ENCODE peak calls at places on chromosomes 11 and 22, in five cellular contexts. One of them, this sample, is unnamed.

GRCh38 chr11:123197711-123198110 is 2.7 kb upstream of the CLMP start:
- DNase-seq in body of pancreas: no peak
- DNase-seq in kidney: no peak
- DNase-seq in stomach: no peak
- DNase-seq in endothelial cell: no peak
- DNase-seq in this sample: no peak

GRCh38 chr11:110147965-110148709 is 54.9 kb downstream of the ZC3H12C start:
- DNase-seq in kidney: no peak
- DNase-seq in stomach: no peak
- DNase-seq in body of pancreas: no peak
- DNase-seq in endothelial cell: no peak
- DNase-seq in this sample: no peak

GRCh38 chr11:95520361-95520760 is 269.2 kb downstream of the FAM76B start:
- DNase-seq in stomach: no peak
- DNase-seq in kidney: no peak
- DNase-seq in endothelial cell: no peak
- DNase-seq in body of pancreas: no peak
- DNase-seq in this sample: no peak

GRCh38 chr22:36925388-36926290 is 12.2 kb downstream of the CSF2RB start:
- DNase-seq in body of pancreas: no peak
- DNase-seq in kidney: peak; percentile 63
- DNase-seq in endothelial cell: no peak
- DNase-seq in stomach: no peak
- DNase-seq in this sample: peak; percentile 24

GRCh38 chr11:17063171-17064002 is 14.1 kb downstream of the RPS13 start:
- DNase-seq in stomach: peak; percentile 79
- DNase-seq in kidney: no peak
- DNase-seq in body of pancreas: peak; percentile 82
- DNase-seq in endothelial cell: peak; percentile 79
- DNase-seq in this sample: peak; percentile 63

GRCh38 chr11:118166641-118167040 is 9.8 kb downstream of the SCN2B start:
- DNase-seq in endothelial cell: no peak
- DNase-seq in kidney: no peak
- DNase-seq in body of pancreas: no peak
- DNase-seq in stomach: no peak
- DNase-seq in this sample: no peak

GRCh38 chr22:38317237-38317994 is at the start of gene CSNK1E:
- DNase-seq in stomach: peak; percentile 86
- DNase-seq in body of pancreas: peak; percentile 83
- DNase-seq in endothelial cell: peak; percentile 67
- DNase-seq in kidney: peak; percentile 92
- DNase-seq in this sample: peak; percentile 94

GRCh38 chr22:23838686-23839468 is at the start of gene DERL3:
- DNase-seq in kidney: peak; percentile 99
- DNase-seq in body of pancreas: peak; percentile 99
- DNase-seq in stomach: peak; percentile 99
- DNase-seq in endothelial cell: peak; percentile 95
- DNase-seq in this sample: peak; percentile 97

GRCh38 chr11:94539420-94539819 is 4.3 kb upstream of the FUT4 start:
- DNase-seq in endothelial cell: no peak
- DNase-seq in stomach: peak; percentile 58
- DNase-seq in kidney: no peak
- DNase-seq in body of pancreas: no peak
- DNase-seq in this sample: no peak

GRCh38 chr11:105033344-105033743 is 1.6 kb downstream of the CASP1 start:
- DNase-seq in body of pancreas: no peak
- DNase-seq in kidney: no peak
- DNase-seq in stomach: no peak
- DNase-seq in endothelial cell: no peak
- DNase-seq in this sample: no peak

GRCh38 chr11:105035262-105035620 is 297 bp upstream of the CASP1 start:
- DNase-seq in stomach: no peak
- DNase-seq in kidney: no peak
- DNase-seq in endothelial cell: no peak
- DNase-seq in body of pancreas: no peak
- DNase-seq in this sample: no peak

GRCh38 chr11:105027671-105028070 is 4.7 kb upstream of the CASP5 start:
- DNase-seq in stomach: no peak
- DNase-seq in endothelial cell: no peak
- DNase-seq in kidney: no peak
- DNase-seq in body of pancreas: no peak
- DNase-seq in this sample: no peak

GRCh38 chr11:105033781-105034180 is 1.2 kb downstream of the CASP1 start:
- DNase-seq in stomach: no peak
- DNase-seq in body of pancreas: no peak
- DNase-seq in kidney: no peak
- DNase-seq in endothelial cell: no peak
- DNase-seq in this sample: no peak

DNA sequence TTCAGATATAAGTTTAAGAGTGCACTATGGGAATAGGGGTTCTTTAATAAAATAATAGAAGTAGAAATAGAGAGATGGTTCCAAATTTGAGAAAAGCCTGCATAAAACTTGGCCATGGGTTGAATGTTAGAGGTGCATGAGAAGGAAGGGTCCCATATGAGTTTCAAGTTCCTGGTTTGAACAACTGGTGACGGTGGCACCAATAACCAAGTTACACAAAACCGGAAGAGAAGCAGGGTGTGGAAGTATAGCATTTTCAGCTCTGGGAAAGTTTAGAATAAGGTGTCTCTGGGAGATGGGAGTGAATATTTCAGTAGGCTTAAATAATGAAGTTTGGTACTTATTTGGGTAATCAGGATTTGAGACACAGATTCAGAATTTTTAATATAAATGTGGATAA is 2.4 kb downstream of the CASP1 start:
- DNase-seq in kidney: no peak
- DNase-seq in body of pancreas: no peak
- DNase-seq in endothelial cell: no peak
- DNase-seq in stomach: no peak
- DNase-seq in this sample: no peak
- TF ChIP-seq CTCF in kidney: no peak
- TF ChIP-seq CTCF in body of pancreas: no peak
- TF ChIP-seq CTCF in endothelial cell: no peak
- TF ChIP-seq CTCF in stomach: no peak
- TF ChIP-seq CTCF in this sample: no peak

DNA sequence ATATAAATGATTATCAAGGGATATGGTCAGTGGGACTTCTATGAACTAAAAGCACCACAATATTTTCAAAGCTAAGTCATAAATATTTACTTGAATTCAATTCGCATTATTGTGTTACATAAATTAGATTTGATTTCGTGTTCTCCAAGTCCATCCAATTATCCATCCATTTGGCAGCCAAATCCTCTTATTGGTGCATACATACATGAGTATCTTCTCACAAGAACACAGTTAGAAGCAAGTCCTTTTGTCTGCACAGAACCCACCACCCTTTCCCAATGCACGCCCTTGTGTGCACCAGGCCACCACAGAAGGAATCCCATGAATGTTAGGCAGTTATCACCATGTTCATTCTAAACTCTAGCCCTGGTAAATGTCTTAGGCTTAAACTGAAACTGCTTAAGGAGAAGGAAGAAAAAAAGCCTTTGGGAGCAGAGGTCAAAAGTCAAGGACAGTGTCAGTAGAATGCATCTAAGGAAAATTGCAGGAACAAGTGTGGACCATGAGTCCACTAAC is 108.3 kb upstream of the DDI1 start:
- DNase-seq in kidney: no peak
- DNase-seq in endothelial cell: no peak
- DNase-seq in stomach: no peak
- DNase-seq in body of pancreas: no peak
- DNase-seq in this sample: no peak
- TF ChIP-seq CTCF in kidney: no peak
- TF ChIP-seq CTCF in endothelial cell: no peak
- TF ChIP-seq CTCF in stomach: no peak
- TF ChIP-seq CTCF in body of pancreas: no peak
- TF ChIP-seq CTCF in this sample: no peak

GRCh38 chr11:14768789-14769188 is 123.2 kb downstream of the CYP2R1 start:
- DNase-seq in endothelial cell: no peak
- DNase-seq in stomach: no peak
- DNase-seq in kidney: no peak
- DNase-seq in body of pancreas: no peak
- DNase-seq in this sample: no peak

GRCh38 chr11:14774738-14775137 is 117.3 kb downstream of the CYP2R1 start:
- DNase-seq in stomach: no peak
- DNase-seq in kidney: no peak
- DNase-seq in endothelial cell: no peak
- DNase-seq in body of pancreas: no peak
- DNase-seq in this sample: no peak

GRCh38 chr11:14775897-14776296 is 116.1 kb downstream of the CYP2R1 start:
- DNase-seq in kidney: no peak
- DNase-seq in stomach: no peak
- DNase-seq in endothelial cell: no peak
- DNase-seq in body of pancreas: no peak
- DNase-seq in this sample: no peak

DNA sequence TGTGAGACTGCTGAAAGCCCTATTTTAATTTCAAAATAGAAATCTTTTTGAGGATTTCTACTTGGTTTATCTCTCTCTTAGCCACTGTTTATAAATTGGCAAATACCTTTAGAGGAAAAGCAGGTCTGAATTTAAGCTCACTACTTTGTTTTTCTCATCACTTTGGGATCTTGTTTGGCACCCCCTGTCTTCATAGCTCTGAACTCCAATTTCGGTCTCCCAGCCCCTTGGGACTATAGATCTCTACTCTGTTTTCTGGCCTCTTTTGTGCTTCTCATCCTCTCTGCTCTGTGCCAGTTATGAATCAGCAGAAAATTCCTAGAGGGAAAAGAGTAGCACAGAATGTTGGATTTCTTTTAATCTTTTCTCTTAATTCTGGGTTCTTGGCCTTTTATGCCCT is 118.3 kb downstream of the CYP2R1 start:
- DNase-seq in stomach: no peak
- DNase-seq in body of pancreas: no peak
- DNase-seq in kidney: no peak
- DNase-seq in endothelial cell: peak; percentile 5
- DNase-seq in this sample: no peak
- TF ChIP-seq CTCF in stomach: no peak
- TF ChIP-seq CTCF in body of pancreas: no peak
- TF ChIP-seq CTCF in kidney: no peak
- TF ChIP-seq CTCF in endothelial cell: no peak
- TF ChIP-seq CTCF in this sample: no peak

GRCh38 chr11:65571940-65572339 is 398 bp upstream of the FAM89B start:
- DNase-seq in body of pancreas: peak; percentile 52
- DNase-seq in stomach: peak; percentile 36
- DNase-seq in endothelial cell: no peak
- DNase-seq in kidney: no peak
- DNase-seq in this sample: no peak
- TF ChIP-seq CTCF in body of pancreas: no peak
- TF ChIP-seq CTCF in stomach: peak; percentile 60
- TF ChIP-seq CTCF in endothelial cell: no peak
- TF ChIP-seq CTCF in kidney: peak; percentile 20
- TF ChIP-seq CTCF in this sample: peak; percentile 20

GRCh38 chr11:131465746-131466145 is 95.3 kb downstream of the NTM start:
- DNase-seq in kidney: no peak
- DNase-seq in body of pancreas: no peak
- DNase-seq in stomach: no peak
- DNase-seq in endothelial cell: peak; percentile 57
- DNase-seq in this sample: no peak
- TF ChIP-seq CTCF in kidney: no peak
- TF ChIP-seq CTCF in body of pancreas: no peak
- TF ChIP-seq CTCF in stomach: no peak
- TF ChIP-seq CTCF in endothelial cell: peak; percentile 65
- TF ChIP-seq CTCF in this sample: no peak

GRCh38 chr11:120239713-120240640 is at the start of gene POU2F3:
- DNase-seq in endothelial cell: no peak
- DNase-seq in kidney: no peak
- DNase-seq in stomach: peak; percentile 52
- DNase-seq in body of pancreas: peak; percentile 45
- DNase-seq in this sample: no peak
- TF ChIP-seq CTCF in endothelial cell: no peak
- TF ChIP-seq CTCF in kidney: no peak
- TF ChIP-seq CTCF in stomach: no peak
- TF ChIP-seq CTCF in body of pancreas: no peak
- TF ChIP-seq CTCF in this sample: peak; percentile 20

DNA sequence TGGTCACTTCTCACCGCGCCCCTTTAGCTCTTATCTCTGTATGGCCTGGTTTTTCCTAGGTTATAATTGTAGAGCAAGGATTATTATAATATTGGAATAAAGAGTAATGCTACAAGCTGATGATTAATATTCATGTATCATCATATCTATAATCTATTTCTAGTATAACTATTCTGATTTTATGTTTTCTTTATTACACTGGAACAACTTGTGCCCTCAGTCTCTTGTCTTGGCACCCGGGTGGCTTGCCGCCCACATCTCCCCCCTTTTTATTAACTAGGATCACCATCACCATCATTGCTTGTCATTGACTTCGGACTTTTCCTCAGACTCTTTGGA is 11.0 kb downstream of the OR52K1 start:
- DNase-seq in body of pancreas: no peak
- DNase-seq in kidney: no peak
- DNase-seq in stomach: no peak
- DNase-seq in endothelial cell: no peak
- DNase-seq in this sample: no peak
- TF ChIP-seq CTCF in body of pancreas: no peak
- TF ChIP-seq CTCF in kidney: no peak
- TF ChIP-seq CTCF in stomach: no peak
- TF ChIP-seq CTCF in endothelial cell: no peak
- TF ChIP-seq CTCF in this sample: no peak

GRCh38 chr11:72642815-72643511 is 31.3 kb downstream of the PDE2A start:
- DNase-seq in body of pancreas: peak; percentile 57
- DNase-seq in kidney: peak; percentile 82
- DNase-seq in stomach: peak; percentile 56
- DNase-seq in endothelial cell: peak; percentile 80
- DNase-seq in this sample: peak; percentile 93
- TF ChIP-seq CTCF in body of pancreas: peak; percentile 92
- TF ChIP-seq CTCF in kidney: peak; percentile 92
- TF ChIP-seq CTCF in stomach: peak; percentile 85
- TF ChIP-seq CTCF in endothelial cell: peak; percentile 98
- TF ChIP-seq CTCF in this sample: peak; percentile 90